ENCODE peak calls at places on chromosomes 6 and 20, in nine cellular contexts. One of them, this sample, is unnamed. For H3K27me3, the result is how much of the 10 kb centered on the place peaks cover.

GRCh38 chr6:35082046-35082732 is 59.0 kb downstream of the TCP11 start:
- DNase-seq in tibial artery: no peak
- DNase-seq in BJ: no peak
- DNase-seq in fibroblast of lung: no peak
- DNase-seq in lower lobe of right lung: no peak
- DNase-seq in IMR-90: no peak
- DNase-seq in heart right ventricle: no peak
- DNase-seq in CD8-positive, alpha-beta T cell: no peak
- DNase-seq in endothelial cell of umbilical vein: no peak
- DNase-seq in this sample: peak

GRCh38 chr20:10067305-10067704 is 32.5 kb downstream of the ANKEF1 start:
- DNase-seq in tibial artery: no peak
- DNase-seq in BJ: no peak
- DNase-seq in fibroblast of lung: no peak
- DNase-seq in lower lobe of right lung: no peak
- DNase-seq in IMR-90: no peak
- DNase-seq in heart right ventricle: no peak
- DNase-seq in CD8-positive, alpha-beta T cell: no peak
- DNase-seq in endothelial cell of umbilical vein: no peak
- DNase-seq in this sample: no peak

GRCh38 chr6:35052694-35053565 is 88.2 kb downstream of the TCP11 start:
- DNase-seq in tibial artery: peak
- DNase-seq in BJ: no peak
- DNase-seq in fibroblast of lung: peak
- DNase-seq in lower lobe of right lung: no peak
- DNase-seq in IMR-90: peak
- DNase-seq in heart right ventricle: no peak
- DNase-seq in CD8-positive, alpha-beta T cell: no peak
- DNase-seq in endothelial cell of umbilical vein: peak
- DNase-seq in this sample: peak

GRCh38 chr20:41249781-41250281 is 67.7 kb downstream of the ZHX3 start:
- DNase-seq in tibial artery: no peak
- DNase-seq in BJ: no peak
- DNase-seq in fibroblast of lung: peak
- DNase-seq in lower lobe of right lung: no peak
- DNase-seq in IMR-90: peak
- DNase-seq in heart right ventricle: peak
- DNase-seq in CD8-positive, alpha-beta T cell: no peak
- DNase-seq in endothelial cell of umbilical vein: peak
- DNase-seq in this sample: peak

GRCh38 chr20:63653974-63654680 is 903 bp upstream of the STMN3 start:
- DNase-seq in tibial artery: no peak
- DNase-seq in BJ: no peak
- DNase-seq in fibroblast of lung: no peak
- DNase-seq in lower lobe of right lung: no peak
- DNase-seq in IMR-90: no peak
- DNase-seq in heart right ventricle: no peak
- DNase-seq in CD8-positive, alpha-beta T cell: no peak
- DNase-seq in endothelial cell of umbilical vein: no peak
- DNase-seq in this sample: no peak

GRCh38 chr6:136721467-136721866 is 70.8 kb downstream of the MAP3K5 start:
- DNase-seq in tibial artery: no peak
- DNase-seq in BJ: no peak
- DNase-seq in fibroblast of lung: no peak
- DNase-seq in lower lobe of right lung: no peak
- DNase-seq in IMR-90: no peak
- DNase-seq in heart right ventricle: no peak
- DNase-seq in CD8-positive, alpha-beta T cell: no peak
- DNase-seq in endothelial cell of umbilical vein: no peak
- DNase-seq in this sample: no peak

GRCh38 chr6:15359335-15359862 is 113.5 kb downstream of the JARID2 start:
- DNase-seq in tibial artery: no peak
- DNase-seq in BJ: no peak
- DNase-seq in fibroblast of lung: no peak
- DNase-seq in lower lobe of right lung: no peak
- DNase-seq in IMR-90: peak
- DNase-seq in heart right ventricle: peak
- DNase-seq in CD8-positive, alpha-beta T cell: no peak
- DNase-seq in endothelial cell of umbilical vein: no peak
- DNase-seq in this sample: no peak

GRCh38 chr20:33770005-33770404 is 38.2 kb downstream of the ZNF341 start:
- DNase-seq in tibial artery: no peak
- DNase-seq in BJ: no peak
- DNase-seq in fibroblast of lung: no peak
- DNase-seq in lower lobe of right lung: no peak
- DNase-seq in IMR-90: no peak
- DNase-seq in heart right ventricle: peak
- DNase-seq in CD8-positive, alpha-beta T cell: no peak
- DNase-seq in endothelial cell of umbilical vein: no peak
- DNase-seq in this sample: no peak

GRCh38 chr20:34040300-34041015 is 46.7 kb downstream of the RALY start:
- DNase-seq in tibial artery: no peak
- DNase-seq in BJ: no peak
- DNase-seq in fibroblast of lung: no peak
- DNase-seq in lower lobe of right lung: no peak
- DNase-seq in IMR-90: no peak
- DNase-seq in heart right ventricle: peak
- DNase-seq in CD8-positive, alpha-beta T cell: no peak
- DNase-seq in endothelial cell of umbilical vein: no peak
- DNase-seq in this sample: no peak

GRCh38 chr6:53201270-53201669 is 52.6 kb upstream of the GCM1 start:
- DNase-seq in tibial artery: no peak
- DNase-seq in BJ: no peak
- DNase-seq in fibroblast of lung: no peak
- DNase-seq in lower lobe of right lung: no peak
- DNase-seq in IMR-90: no peak
- DNase-seq in heart right ventricle: no peak
- DNase-seq in CD8-positive, alpha-beta T cell: no peak
- DNase-seq in endothelial cell of umbilical vein: no peak
- DNase-seq in this sample: no peak

GRCh38 chr6:139905404-139906052 is 531.1 kb upstream of the CITED2 start:
- DNase-seq in tibial artery: no peak
- DNase-seq in BJ: peak
- DNase-seq in fibroblast of lung: no peak
- DNase-seq in lower lobe of right lung: no peak
- DNase-seq in IMR-90: no peak
- DNase-seq in heart right ventricle: no peak
- DNase-seq in CD8-positive, alpha-beta T cell: no peak
- DNase-seq in endothelial cell of umbilical vein: no peak
- DNase-seq in this sample: no peak

GRCh38 chr6:113530769-113531168 is 326.4 kb upstream of the MARCKS start:
- DNase-seq in tibial artery: no peak
- DNase-seq in BJ: no peak
- DNase-seq in fibroblast of lung: peak
- DNase-seq in lower lobe of right lung: no peak
- DNase-seq in IMR-90: peak
- DNase-seq in heart right ventricle: no peak
- DNase-seq in CD8-positive, alpha-beta T cell: no peak
- DNase-seq in endothelial cell of umbilical vein: peak
- DNase-seq in this sample: no peak

GRCh38 chr20:47318596-47319516 is 37.6 kb downstream of the ZMYND8 start:
- DNase-seq in tibial artery: peak
- DNase-seq in BJ: no peak
- DNase-seq in fibroblast of lung: peak
- DNase-seq in lower lobe of right lung: peak
- DNase-seq in IMR-90: peak
- DNase-seq in heart right ventricle: peak
- DNase-seq in CD8-positive, alpha-beta T cell: no peak
- DNase-seq in endothelial cell of umbilical vein: peak
- DNase-seq in this sample: peak

GRCh38 chr6:80003841-80004198 is 629 bp upstream of the TTK start:
- DNase-seq in tibial artery: peak
- DNase-seq in BJ: no peak
- DNase-seq in fibroblast of lung: peak
- DNase-seq in lower lobe of right lung: peak
- DNase-seq in IMR-90: no peak
- DNase-seq in heart right ventricle: no peak
- DNase-seq in CD8-positive, alpha-beta T cell: peak
- DNase-seq in endothelial cell of umbilical vein: no peak
- DNase-seq in this sample: peak

GRCh38 chr20:47041500-47041899 is 146.9 kb downstream of the EYA2 start:
- DNase-seq in tibial artery: no peak
- DNase-seq in BJ: no peak
- DNase-seq in fibroblast of lung: no peak
- DNase-seq in lower lobe of right lung: no peak
- DNase-seq in IMR-90: no peak
- DNase-seq in heart right ventricle: no peak
- DNase-seq in CD8-positive, alpha-beta T cell: no peak
- DNase-seq in endothelial cell of umbilical vein: no peak
- DNase-seq in this sample: no peak

GRCh38 chr6:41466437-41466990 is 79.7 kb upstream of the FOXP4 start:
- DNase-seq in tibial artery: no peak
- DNase-seq in BJ: no peak
- DNase-seq in fibroblast of lung: no peak
- DNase-seq in lower lobe of right lung: no peak
- DNase-seq in IMR-90: no peak
- DNase-seq in heart right ventricle: no peak
- DNase-seq in CD8-positive, alpha-beta T cell: no peak
- DNase-seq in endothelial cell of umbilical vein: no peak
- DNase-seq in this sample: no peak

GRCh38 chr6:6319947-6320811 is at the start of gene F13A1:
- DNase-seq in tibial artery: peak
- DNase-seq in BJ: no peak
- DNase-seq in fibroblast of lung: no peak
- DNase-seq in lower lobe of right lung: peak
- DNase-seq in IMR-90: no peak
- DNase-seq in heart right ventricle: no peak
- DNase-seq in CD8-positive, alpha-beta T cell: no peak
- DNase-seq in endothelial cell of umbilical vein: no peak
- DNase-seq in this sample: no peak

GRCh38 chr6:22888147-22888831 is 318.9 kb downstream of the HDGFL1 start:
- DNase-seq in tibial artery: no peak
- DNase-seq in BJ: no peak
- DNase-seq in fibroblast of lung: no peak
- DNase-seq in lower lobe of right lung: no peak
- DNase-seq in IMR-90: no peak
- DNase-seq in heart right ventricle: no peak
- DNase-seq in CD8-positive, alpha-beta T cell: no peak
- DNase-seq in endothelial cell of umbilical vein: peak
- DNase-seq in this sample: no peak
- TF ChIP-seq CTCF in tibial artery: no peak
- TF ChIP-seq CTCF in BJ: no peak
- TF ChIP-seq CTCF in fibroblast of lung: no peak
- TF ChIP-seq CTCF in lower lobe of right lung: no peak
- TF ChIP-seq CTCF in IMR-90: no peak
- TF ChIP-seq CTCF in heart right ventricle: no peak
- TF ChIP-seq CTCF in CD8-positive, alpha-beta T cell: no peak
- TF ChIP-seq CTCF in endothelial cell of umbilical vein: no peak
- TF ChIP-seq CTCF in this sample: no peak

DNA sequence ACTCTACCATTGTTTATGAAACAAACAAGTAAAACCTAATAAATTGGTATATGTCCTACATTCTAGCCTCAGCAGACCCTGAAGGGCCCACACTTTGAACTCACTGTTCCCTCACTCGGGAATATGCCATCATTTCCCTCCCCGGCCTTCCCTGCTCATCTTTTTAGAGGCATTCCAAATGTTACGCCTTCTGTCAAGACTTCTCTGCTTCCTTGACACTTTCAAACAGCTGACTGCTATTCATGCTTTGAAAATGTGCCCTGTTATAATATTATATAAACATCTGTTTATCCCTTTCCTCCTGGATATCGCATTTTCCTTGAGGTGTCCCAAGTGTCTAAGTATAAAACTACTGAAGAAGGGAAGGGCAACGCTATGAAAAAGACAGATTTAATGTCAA is 249.5 kb upstream of the THEMIS start:
- DNase-seq in tibial artery: no peak
- DNase-seq in BJ: no peak
- DNase-seq in fibroblast of lung: no peak
- DNase-seq in lower lobe of right lung: no peak
- DNase-seq in IMR-90: no peak
- DNase-seq in heart right ventricle: no peak
- DNase-seq in CD8-positive, alpha-beta T cell: no peak
- DNase-seq in endothelial cell of umbilical vein: no peak
- DNase-seq in this sample: no peak
- H3K27me3 ChIP-seq in tibial artery: under half
- H3K27me3 ChIP-seq in BJ: under half
- H3K27me3 ChIP-seq in fibroblast of lung: under half
- H3K27me3 ChIP-seq in lower lobe of right lung: under half
- H3K27me3 ChIP-seq in IMR-90: under half
- H3K27me3 ChIP-seq in heart right ventricle: under half
- H3K27me3 ChIP-seq in CD8-positive, alpha-beta T cell: under half
- H3K27me3 ChIP-seq in endothelial cell of umbilical vein: under half
- H3K27me3 ChIP-seq in this sample: under half

DNA sequence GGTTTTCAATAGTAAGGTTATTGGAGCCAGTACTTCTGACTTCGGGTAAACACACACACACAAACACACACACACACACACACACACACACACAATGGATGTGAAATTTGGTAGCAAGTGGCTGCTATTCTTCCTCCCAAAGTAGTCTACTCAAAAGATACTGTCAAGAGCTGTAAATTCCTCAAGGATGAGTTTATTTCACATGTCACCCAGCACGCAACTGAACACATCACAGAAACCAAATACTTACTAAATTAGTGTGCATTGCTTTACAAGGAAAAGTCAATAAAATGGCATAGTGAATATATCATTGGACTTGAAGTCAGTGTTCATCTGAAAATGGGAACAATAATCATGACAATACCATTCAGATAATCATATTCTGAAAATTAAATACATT is 32.9 kb downstream of the MMUT start:
- DNase-seq in tibial artery: no peak
- DNase-seq in BJ: peak
- DNase-seq in fibroblast of lung: peak
- DNase-seq in lower lobe of right lung: no peak
- DNase-seq in IMR-90: peak
- DNase-seq in heart right ventricle: no peak
- DNase-seq in CD8-positive, alpha-beta T cell: no peak
- DNase-seq in endothelial cell of umbilical vein: no peak
- DNase-seq in this sample: no peak
- TF ChIP-seq CTCF in tibial artery: no peak
- TF ChIP-seq CTCF in BJ: no peak
- TF ChIP-seq CTCF in fibroblast of lung: no peak
- TF ChIP-seq CTCF in lower lobe of right lung: no peak
- TF ChIP-seq CTCF in IMR-90: no peak
- TF ChIP-seq CTCF in heart right ventricle: no peak
- TF ChIP-seq CTCF in CD8-positive, alpha-beta T cell: no peak
- TF ChIP-seq CTCF in endothelial cell of umbilical vein: no peak
- TF ChIP-seq CTCF in this sample: no peak

DNA sequence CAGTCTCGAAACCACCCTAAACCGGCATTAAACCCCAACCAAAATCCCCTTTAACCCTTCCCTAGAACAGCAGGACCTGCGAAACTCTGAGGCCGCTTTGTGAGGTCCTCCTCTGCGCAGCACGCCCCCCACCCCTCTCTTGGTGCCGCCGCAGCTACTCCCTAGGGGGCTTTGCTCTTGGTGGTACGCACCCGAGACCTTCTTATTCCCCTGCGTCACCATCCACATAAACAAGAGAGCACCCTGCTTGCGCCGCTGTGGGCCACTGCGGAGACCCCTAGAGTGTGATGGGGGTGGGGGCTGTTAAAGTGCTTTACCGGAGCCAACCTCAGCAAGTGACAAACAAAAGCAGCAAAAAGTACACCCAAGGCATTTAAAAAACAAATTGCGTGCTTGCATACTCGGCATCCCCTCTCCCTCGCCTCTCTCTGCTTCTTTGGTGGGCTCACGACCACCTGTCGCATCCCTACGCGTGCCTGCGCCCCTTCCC is 502 bp upstream of the GNAS start:
- DNase-seq in tibial artery: no peak
- DNase-seq in BJ: no peak
- DNase-seq in fibroblast of lung: no peak
- DNase-seq in lower lobe of right lung: no peak
- DNase-seq in IMR-90: no peak
- DNase-seq in heart right ventricle: no peak
- DNase-seq in CD8-positive, alpha-beta T cell: no peak
- DNase-seq in endothelial cell of umbilical vein: no peak
- DNase-seq in this sample: no peak
- H3K27me3 ChIP-seq in tibial artery: half or more
- H3K27me3 ChIP-seq in BJ: under half
- H3K27me3 ChIP-seq in fibroblast of lung: under half
- H3K27me3 ChIP-seq in lower lobe of right lung: half or more
- H3K27me3 ChIP-seq in IMR-90: under half
- H3K27me3 ChIP-seq in heart right ventricle: half or more
- H3K27me3 ChIP-seq in CD8-positive, alpha-beta T cell: under half
- H3K27me3 ChIP-seq in endothelial cell of umbilical vein: half or more
- H3K27me3 ChIP-seq in this sample: under half